ENCODE peak calls at places on chromosomes 1 and 21, in five cellular contexts. V is neuronal stem cell, C is IMR-90, N is H9, I is H1. Z is an unnamed sample.
A peak's percentile ranks its signal among the peaks of the same experiment; 100 is the strongest.

GRCh38 chr1:234768569-234769283 is 158.7 kb upstream of the IRF2BP2 start:
- DNase-seq in V (no peak), C (no peak), N (no peak), I (no peak), Z (no peak)

GRCh38 chr21:44872568-44873355 is 728 bp downstream of the PTTG1IP start:
- DNase-seq in V (peak; percentile 38), C (peak; percentile 46), N (no peak), I (peak; percentile 71), Z (peak; percentile 82)

GRCh38 chr1:154352581-154353459 is 27.5 kb downstream of the ATP8B2 start:
- DNase-seq in V (peak; percentile 18), C (peak; percentile 31), N (peak; percentile 71), I (peak; percentile 76), Z (peak; percentile 70)

GRCh38 chr1:169090308-169090899 is 16.1 kb upstream of the ATP1B1 start:
- DNase-seq in V (no peak), C (no peak), N (no peak), I (no peak), Z (no peak)

GRCh38 chr1:237197470-237198425 is 155.8 kb downstream of the RYR2 start:
- DNase-seq in V (no peak), C (peak; percentile 16), N (no peak), I (no peak), Z (peak; percentile 25)

GRCh38 chr1:205827623-205828022 is 14.6 kb upstream of the SLC41A1 start:
- DNase-seq in V (no peak), C (no peak), N (no peak), I (no peak), Z (no peak)

GRCh38 chr1:234256359-234256758 is 116.9 kb upstream of the COA6 start:
- DNase-seq in V (no peak), C (peak; percentile 12), N (peak; percentile 17), I (no peak), Z (no peak)

GRCh38 chr1:230137328-230137815 is 70.3 kb downstream of the GALNT2 start:
- DNase-seq in V (no peak), C (no peak), N (no peak), I (no peak), Z (no peak)

GRCh38 chr1:88731475-88731874 is 47.4 kb downstream of the PKN2 start:
- DNase-seq in V (no peak), C (peak; percentile 97), N (no peak), I (no peak), Z (peak; percentile 88)

GRCh38 chr1:171179323-171180227 is 5.5 kb upstream of the FMO2 start:
- DNase-seq in V (no peak), C (no peak), N (no peak), I (no peak), Z (no peak)

GRCh38 chr1:84782311-84782771 is 92.1 kb upstream of the SSX2IP start:
- DNase-seq in V (peak; percentile 45), C (peak; percentile 17), N (peak; percentile 89), I (peak; percentile 98), Z (peak; percentile 63)

GRCh38 chr1:202009326-202010031 is 908 bp upstream of the ELF3 start:
- DNase-seq in V (peak; percentile 84), C (peak; percentile 76), N (peak; percentile 81), I (peak; percentile 87), Z (peak; percentile 78)

GRCh38 chr1:238783633-238784032 is 602.7 kb upstream of the CHRM3 start:
- DNase-seq in V (no peak), C (no peak), N (no peak), I (no peak), Z (no peak)

GRCh38 chr1:115826642-115827041 is 14.3 kb downstream of the NHLH2 start:
- DNase-seq in V (no peak), C (no peak), N (no peak), I (no peak), Z (no peak)

GRCh38 chr1:156821801-156822200 is 5.2 kb upstream of the SH2D2A start:
- DNase-seq in V (no peak), C (peak; percentile 68), N (no peak), I (no peak), Z (no peak)

GRCh38 chr1:79391896-79392295 is 385.4 kb upstream of the ADGRL4 start:
- DNase-seq in V (no peak), C (peak; percentile 18), N (no peak), I (no peak), Z (no peak)

GRCh38 chr1:161727343-161727924 is 6.1 kb downstream of the FCRLB start:
- DNase-seq in V (no peak), C (peak; percentile 84), N (no peak), I (no peak), Z (peak; percentile 89)

GRCh38 chr1:112318263-112318662 is 77.8 kb upstream of the CTTNBP2NL start:
- DNase-seq in V (no peak), C (no peak), N (no peak), I (no peak), Z (no peak)

GRCh38 chr1:36464605-36465393 is 615 bp upstream of the MRPS15 start:
- DNase-seq in V (no peak), C (peak; percentile 15), N (no peak), I (no peak), Z (no peak)

GRCh38 chr1:36466370-36467026 is 2.3 kb upstream of the MRPS15 start:
- DNase-seq in V (no peak), C (no peak), N (no peak), I (no peak), Z (no peak)

GRCh38 chr1:36465731-36466369 is 1.7 kb upstream of the MRPS15 start:
- DNase-seq in V (no peak), C (no peak), N (no peak), I (no peak), Z (no peak)

GRCh38 chr1:36463773-36464604 is at the start of gene MRPS15:
- DNase-seq in V (peak; percentile 90), C (peak; percentile 95), N (peak; percentile 94), I (peak; percentile 97), Z (peak; percentile 97)

DNA sequence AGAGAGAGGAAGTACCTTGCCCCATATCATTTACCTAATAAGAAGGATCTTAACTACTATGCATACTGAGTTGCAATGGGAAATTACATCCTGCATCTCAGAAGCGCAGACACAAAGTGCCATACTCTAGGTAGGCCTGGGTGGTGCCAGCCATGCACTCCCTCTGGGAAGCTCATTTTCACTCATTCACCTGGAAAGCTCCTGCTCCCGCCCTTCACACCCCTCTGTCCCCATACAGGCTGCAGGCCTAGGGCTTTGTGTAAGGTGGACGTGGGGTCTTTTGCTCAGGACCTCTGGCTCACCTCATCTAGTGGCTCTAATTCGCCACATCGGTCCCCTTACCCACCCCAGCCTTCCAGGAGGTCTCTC is 796 bp downstream of the MRPS15 start:
- DNase-seq in V (no peak), C (no peak), N (no peak), I (no peak), Z (no peak)
- H3K14ac ChIP-seq in V (no peak overlapping the region), C (peak overlapping the region; percentile 59), N (peak overlapping the region; percentile 79), I (no peak overlapping the region), Z (no peak overlapping the region)

GRCh38 chr1:23567996-23568607 is 8.8 kb upstream of the ID3 start:
- DNase-seq in V (peak; percentile 78), C (no peak), N (peak; percentile 38), I (peak; percentile 68), Z (no peak)
- H2BK15ac ChIP-seq in V (peak overlapping the region; percentile 92), C (peak overlapping the region; percentile 98), N (no peak overlapping the region), I (no peak overlapping the region), Z (peak overlapping the region; percentile 39)

GRCh38 chr21:16194851-16195251 is 465.1 kb downstream of the USP25 start:
- DNase-seq in V (no peak), C (peak; percentile 17), N (no peak), I (no peak), Z (peak; percentile 22)
- H3K14ac ChIP-seq in V (no peak overlapping the region), C (peak overlapping the region; percentile 6), N (no peak overlapping the region), I (no peak overlapping the region), Z (no peak overlapping the region)

GRCh38 chr1:209156991-209157390 is 426.5 kb upstream of the CAMK1G start:
- DNase-seq in V (peak; percentile 4), C (no peak), N (no peak), I (no peak), Z (no peak)

GRCh38 chr1:209157514-209158285 is 425.8 kb upstream of the CAMK1G start:
- DNase-seq in V (peak; percentile 5), C (no peak), N (peak; percentile 81), I (no peak), Z (no peak)

GRCh38 chr1:209162651-209163050 is 420.9 kb upstream of the CAMK1G start:
- DNase-seq in V (no peak), C (no peak), N (no peak), I (no peak), Z (no peak)

GRCh38 chr1:209158851-209159250 is 424.7 kb upstream of the CAMK1G start:
- DNase-seq in V (no peak), C (no peak), N (no peak), I (no peak), Z (no peak)

GRCh38 chr1:209160230-209160629 is 423.3 kb upstream of the CAMK1G start:
- DNase-seq in V (no peak), C (no peak), N (no peak), I (no peak), Z (no peak)
- H2BK15ac ChIP-seq in V (no peak overlapping the region), C (no peak overlapping the region), N (no peak overlapping the region), I (no peak overlapping the region), Z (no peak overlapping the region)